ENCODE peak calls at places on chromosome 22, in four cellular contexts. S is WTC11, Z is K562, Q is GM12878. K is an unnamed sample.

GRCh38 chr22:25624486-25624885 is 60.0 kb downstream of the GRK3 start:
- DNase-seq in S (no peak), Z (no peak), Q (no peak), K (no peak)

GRCh38 chr22:19019679-19020032 is 83.6 kb upstream of the PRODH start:
- DNase-seq in S (no peak), Z (peak; percentile 30), Q (no peak), K (no peak)

GRCh38 chr22:40476341-40476740 is 105.9 kb downstream of the SGSM3 start:
- DNase-seq in S (no peak), Z (no peak), Q (no peak), K (no peak)

GRCh38 chr22:42261266-42261665 is 9.2 kb downstream of the TCF20 start:
- DNase-seq in S (no peak), Z (no peak), Q (no peak), K (no peak)

GRCh38 chr22:30882974-30883533 is 85.5 kb downstream of the MORC2 start:
- DNase-seq in S (no peak), Z (peak; percentile 33), Q (no peak), K (no peak)

GRCh38 chr22:35462558-35463230 is 62.8 kb downstream of the MCM5 start:
- DNase-seq in S (no peak), Z (no peak), Q (no peak), K (no peak)

GRCh38 chr22:43042101-43042780 is 27.3 kb upstream of the PACSIN2 start:
- DNase-seq in S (no peak), Z (no peak), Q (no peak), K (no peak)

GRCh38 chr22:25380141-25380747 is 160.8 kb downstream of the CRYBB2 start:
- DNase-seq in S (no peak), Z (no peak), Q (no peak), K (no peak)

GRCh38 chr22:49960967-49961600 is 512 bp downstream of the PIM3 start:
- DNase-seq in S (peak; percentile 27), Z (peak; percentile 26), Q (no peak), K (peak; percentile 66)
- TF ChIP-seq USF1 in S (no peak), Z (no peak), Q (no peak), K (no peak)

DNA sequence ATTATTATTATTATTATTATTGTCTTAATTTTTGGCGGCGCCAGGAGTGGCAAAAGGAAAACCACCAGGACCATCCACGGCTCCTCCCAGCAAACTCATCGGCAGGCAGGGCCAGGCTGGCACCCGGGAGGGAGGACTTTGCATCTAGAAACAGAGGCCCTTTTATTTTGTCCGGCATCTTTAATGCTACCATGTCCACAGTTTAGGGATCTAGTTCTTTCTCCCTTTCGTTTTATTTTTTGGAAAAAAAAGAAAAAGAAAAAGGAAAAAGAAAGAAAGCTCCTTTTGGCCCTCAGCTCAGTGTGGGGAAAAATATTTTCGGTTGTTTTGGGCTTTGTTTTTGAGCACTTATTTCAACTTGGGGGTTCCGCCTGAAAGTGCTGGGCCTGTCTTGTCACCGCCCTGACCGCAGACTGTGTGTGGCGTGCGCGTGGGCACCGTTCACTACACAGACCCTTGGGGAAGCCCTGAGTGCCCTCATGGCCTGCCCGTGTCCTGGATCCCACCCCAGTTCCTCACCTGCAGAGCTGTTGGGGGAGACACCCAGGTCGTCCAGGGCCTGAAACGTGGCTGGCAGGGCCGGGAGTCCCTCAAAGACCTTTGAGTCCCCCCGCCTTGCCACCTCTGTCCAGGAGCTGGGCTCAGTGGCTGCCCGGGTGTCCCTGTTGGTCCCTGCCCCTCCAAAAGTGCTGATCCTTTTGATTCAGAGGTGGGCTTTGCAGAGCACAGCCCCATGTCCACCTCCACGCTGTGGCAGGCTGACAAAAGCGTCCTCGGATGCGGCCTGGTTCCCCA is 69.1 kb upstream of the PPARA start:
- DNase-seq in S (peak; percentile 7), Z (no peak), Q (no peak), K (no peak)
- TF ChIP-seq USF1 in S (no peak), Z (no peak), Q (no peak), K (no peak)

GRCh38 chr22:23380230-23380573 is 199.9 kb downstream of the IGLL1 start:
- DNase-seq in S (peak; percentile 3), Z (no peak), Q (no peak), K (no peak)
- TF ChIP-seq USF1 in S (no peak), Z (no peak), Q (no peak), K (no peak)

GRCh38 chr22:50574383-50574755 is 3.9 kb downstream of the CPT1B start:
- DNase-seq in S (no peak), Z (no peak), Q (no peak), K (no peak)

GRCh38 chr22:50575426-50575941 is 2.7 kb downstream of the CPT1B start:
- DNase-seq in S (no peak), Z (no peak), Q (no peak), K (no peak)

GRCh38 chr22:50577697-50577986 is 585 bp downstream of the CPT1B start:
- DNase-seq in S (no peak), Z (no peak), Q (no peak), K (no peak)

GRCh38 chr22:50576806-50577696 is 1.2 kb downstream of the CPT1B start:
- DNase-seq in S (no peak), Z (no peak), Q (no peak), K (no peak)

GRCh38 chr22:50576070-50576469 is 2.2 kb downstream of the CPT1B start:
- DNase-seq in S (peak; percentile 41), Z (peak; percentile 34), Q (no peak), K (peak; percentile 64)
- TF ChIP-seq USF1 in S (no peak), Z (no peak), Q (no peak), K (no peak)

K was measured in SK-N-SH.